ENCODE peak calls at places on chromosome 18, in eight cellular contexts. H, Y, N, X, S, A, W and L are unnamed samples.

GRCh38 chr18:74819433-74820059 is 221.9 kb downstream of the ZNF407 start:
- DNase-seq in H (no peak), Y (no peak), N (no peak), X (no peak), S (peak; percentile 21), A (no peak), W (no peak), L (no peak)

GRCh38 chr18:48320639-48320945 is 88.6 kb downstream of the ZBTB7C start:
- DNase-seq in H (no peak), Y (no peak), N (peak; percentile 14), X (no peak), S (no peak), A (peak; percentile 54), W (no peak), L (no peak)

GRCh38 chr18:37574113-37574512 is 8.5 kb upstream of the CELF4 start:
- DNase-seq in H (no peak), Y (no peak), N (no peak), X (no peak), S (no peak), A (no peak), W (no peak), L (no peak)

GRCh38 chr18:13268035-13268700 is 49.6 kb downstream of the LDLRAD4 start:
- DNase-seq in H (no peak), Y (no peak), N (no peak), X (no peak), S (no peak), A (peak; percentile 79), W (no peak), L (peak; percentile 60)

GRCh38 chr18:34971313-34971712 is 69.9 kb upstream of the MAPRE2 start:
- DNase-seq in H (no peak), Y (no peak), N (peak; percentile 47), X (no peak), S (no peak), A (no peak), W (no peak), L (no peak)

GRCh38 chr18:21747268-21747667 is 6.7 kb downstream of the MIB1 start:
- DNase-seq in H (no peak), Y (no peak), N (no peak), X (no peak), S (no peak), A (no peak), W (no peak), L (no peak)

GRCh38 chr18:33870059-33870458 is 292.0 kb downstream of the ASXL3 start:
- DNase-seq in H (no peak), Y (no peak), N (no peak), X (no peak), S (no peak), A (no peak), W (no peak), L (no peak)

GRCh38 chr18:22790545-22791415 is 142.3 kb upstream of the RBBP8 start:
- DNase-seq in H (no peak), Y (no peak), N (no peak), X (no peak), S (no peak), A (no peak), W (no peak), L (no peak)

GRCh38 chr18:34807106-34807796 is 97.2 kb downstream of the DTNA start:
- DNase-seq in H (no peak), Y (no peak), N (no peak), X (no peak), S (no peak), A (no peak), W (no peak), L (no peak)

GRCh38 chr18:26083099-26083498 is 7.3 kb downstream of the SS18 start:
- DNase-seq in H (no peak), Y (no peak), N (no peak), X (no peak), S (no peak), A (no peak), W (no peak), L (no peak)

GRCh38 chr18:24995738-24996137 is 356.2 kb downstream of the ZNF521 start:
- DNase-seq in H (no peak), Y (no peak), N (no peak), X (no peak), S (no peak), A (no peak), W (no peak), L (no peak)

GRCh38 chr18:76374330-76375281 is 120.4 kb downstream of the ZNF516 start:
- DNase-seq in H (no peak), Y (peak; percentile 64), N (no peak), X (no peak), S (no peak), A (no peak), W (no peak), L (peak; percentile 18)

GRCh38 chr18:32037616-32038015 is 19.0 kb downstream of the RNF125 start:
- DNase-seq in H (no peak), Y (no peak), N (no peak), X (no peak), S (no peak), A (no peak), W (no peak), L (no peak)

GRCh38 chr18:3794537-3795348 is 344.8 kb downstream of the TGIF1 start:
- DNase-seq in H (no peak), Y (no peak), N (peak; percentile 98), X (no peak), S (peak; percentile 16), A (no peak), W (no peak), L (no peak)

GRCh38 chr18:11953113-11953512 is 28.2 kb upstream of the IMPA2 start:
- DNase-seq in H (no peak), Y (no peak), N (no peak), X (no peak), S (peak; percentile 43), A (no peak), W (no peak), L (no peak)

GRCh38 chr18:79991494-79991893 is 3.1 kb upstream of the TXNL4A start:
- DNase-seq in H (no peak), Y (no peak), N (no peak), X (no peak), S (no peak), A (no peak), W (no peak), L (no peak)

GRCh38 chr18:70195852-70196434 is 9.5 kb downstream of the RTTN start:
- DNase-seq in H (no peak), Y (peak; percentile 33), N (no peak), X (no peak), S (no peak), A (no peak), W (no peak), L (no peak)

GRCh38 chr18:7480853-7481252 is 86.3 kb upstream of the PTPRM start:
- DNase-seq in H (no peak), Y (no peak), N (no peak), X (no peak), S (no peak), A (no peak), W (no peak), L (no peak)

GRCh38 chr18:76133873-76134272 is 361.2 kb downstream of the ZNF516 start:
- DNase-seq in H (no peak), Y (no peak), N (no peak), X (no peak), S (no peak), A (no peak), W (no peak), L (no peak)

GRCh38 chr18:54257015-54257414 is 12.3 kb upstream of the POLI start:
- DNase-seq in H (no peak), Y (no peak), N (peak; percentile 28), X (no peak), S (no peak), A (no peak), W (no peak), L (no peak)

GRCh38 chr18:68735498-68736343 is 20.8 kb upstream of the TMX3 start:
- DNase-seq in H (no peak), Y (peak; percentile 30), N (no peak), X (no peak), S (peak; percentile 14), A (no peak), W (no peak), L (no peak)

GRCh38 chr18:48821251-48821590 is 129.5 kb downstream of the SMAD7 start:
- DNase-seq in H (no peak), Y (no peak), N (no peak), X (no peak), S (no peak), A (peak; percentile 35), W (no peak), L (no peak)